ENCODE peak calls at places on chromosome 9, in seven cellular contexts. H is OCI-LY7, X is neural progenitor cell, A is SK-N-SH, S is PC-3, D is GM23248, P is MM.1S. Q is an unnamed sample. For H3K4me1, the result is how much of the 10 kb centered on the place peaks cover.

GRCh38 chr9:136943291-136944093 is 1.0 kb downstream of the FBXW5 start:
- DNase-seq in H (peak), X (peak), A (peak), S (peak), D (peak), P (peak), Q (peak)

GRCh38 chr9:113409481-113409880 is 994 bp downstream of the POLE3 start:
- DNase-seq in H (peak), X (peak), A (no peak), S (no peak), D (peak), P (peak), Q (no peak)

GRCh38 chr9:33263936-33264472 is 504 bp downstream of the BAG1 start:
- DNase-seq in H (peak), X (no peak), A (peak), S (no peak), D (peak), P (peak), Q (peak)

GRCh38 chr9:97889941-97890557 is 32.3 kb downstream of the TRMO start:
- DNase-seq in H (peak), X (peak), A (peak), S (peak), D (peak), P (peak), Q (no peak)

GRCh38 chr9:16119861-16120641 is 567.2 kb downstream of the CCDC171 start:
- DNase-seq in H (no peak), X (no peak), A (no peak), S (no peak), D (no peak), P (no peak), Q (no peak)

GRCh38 chr9:28059192-28059591 is 485.9 kb upstream of the C9orf72 start:
- DNase-seq in H (no peak), X (no peak), A (no peak), S (no peak), D (no peak), P (no peak), Q (no peak)

GRCh38 chr9:89440548-89440947 is 57.4 kb downstream of the SEMA4D start:
- DNase-seq in H (no peak), X (no peak), A (no peak), S (no peak), D (peak), P (no peak), Q (no peak)

GRCh38 chr9:16825971-16826370 is 44.5 kb downstream of the BNC2 start:
- DNase-seq in H (no peak), X (peak), A (no peak), S (peak), D (peak), P (no peak), Q (peak)

GRCh38 chr9:128911529-128912035 is 9.2 kb upstream of the PHYHD1 start:
- DNase-seq in H (no peak), X (no peak), A (no peak), S (peak), D (peak), P (no peak), Q (no peak)

GRCh38 chr9:95045751-95046150 is 271.8 kb downstream of the FANCC start:
- DNase-seq in H (no peak), X (peak), A (no peak), S (no peak), D (no peak), P (no peak), Q (no peak)

DNA sequence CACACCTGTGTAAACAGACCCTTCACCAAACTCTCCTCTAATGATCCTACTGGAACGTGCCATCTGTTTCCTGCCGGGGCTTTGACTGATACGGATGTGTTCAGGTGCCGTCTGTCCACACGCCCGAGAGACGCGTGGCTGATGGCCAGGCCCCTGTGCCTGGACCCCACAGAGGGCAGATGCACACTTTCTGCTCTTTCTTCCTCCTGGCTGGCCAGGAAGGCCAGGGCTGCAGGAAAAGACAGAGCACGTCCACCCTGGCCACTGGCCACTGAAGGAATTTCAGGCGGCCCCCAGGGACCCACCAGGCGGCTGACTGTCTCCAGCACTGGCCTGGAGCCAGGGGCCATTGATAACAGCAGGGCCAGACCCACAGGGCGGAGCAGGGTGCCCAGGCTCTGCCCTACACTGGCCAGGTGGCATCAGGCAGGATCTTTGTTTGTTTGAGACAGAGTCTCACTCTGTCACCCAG is 3.6 kb upstream of the ENG start:
- DNase-seq in H (no peak), X (no peak), A (peak), S (no peak), D (peak), P (no peak), Q (no peak)
- H2AFZ ChIP-seq in H (no peak), X (no peak), A (no peak), S (no peak), D (no peak), P (no peak), Q (no peak)

DNA sequence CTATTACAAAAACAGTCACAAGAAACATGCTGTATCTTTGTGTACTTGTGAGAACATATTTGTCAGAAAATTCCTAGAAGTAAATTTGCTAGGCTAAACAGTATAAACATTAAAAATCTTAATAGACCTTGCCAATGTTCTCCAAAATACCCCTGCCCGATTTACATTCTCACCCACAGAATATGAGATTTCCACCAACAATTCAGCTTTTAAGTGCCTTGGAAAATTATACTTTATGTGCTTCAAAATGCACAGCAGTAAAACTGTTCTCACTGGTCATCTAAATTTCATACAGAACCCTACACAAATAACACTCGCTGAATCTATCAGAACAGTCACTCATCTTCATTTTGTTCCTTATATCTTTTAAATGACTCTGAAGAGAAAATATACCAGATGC is 5.5 kb downstream of the MLLT3 start:
- DNase-seq in H (no peak), X (no peak), A (no peak), S (no peak), D (no peak), P (no peak), Q (no peak)
- H3K4me1 ChIP-seq in H (under half), X (under half), A (under half), S (under half), D (under half), P (under half), Q (under half)

GRCh38 chr9:79026311-79026710 is 545.5 kb upstream of the TLE4 start:
- DNase-seq in H (no peak), X (no peak), A (no peak), S (no peak), D (peak), P (peak), Q (no peak)
- TF ChIP-seq EZH2phosphoT487 in H (no peak), X (no peak), A (no peak), S (no peak), D (no peak), P (no peak), Q (no peak)

GRCh38 chr9:23858234-23858633 is 32.2 kb upstream of the ELAVL2 start:
- DNase-seq in H (no peak), X (no peak), A (no peak), S (no peak), D (no peak), P (no peak), Q (no peak)
- H2AFZ ChIP-seq in H (no peak), X (no peak), A (no peak), S (no peak), D (no peak), P (no peak), Q (no peak)